ENCODE peak calls at places on chromosome 17, in eight cellular contexts. T is AG08395, R is HTR-8/SVneo, C is RWPE1, H is NCI-H524, U is NCI-H345, O is fibroblast of the aortic adventitia, P is A549. J is an unnamed sample.

GRCh38 chr17:43931062-43931571 is 11.2 kb downstream of the PPY start:
- DNase-seq in O (no peak), C (no peak), T (no peak), P (no peak), H (no peak), U (no peak), R (no peak), J (no peak)

GRCh38 chr17:28033972-28034714 is 8.3 kb upstream of the NLK start:
- DNase-seq in R (peak), P (no peak), H (no peak), C (peak), U (no peak), O (peak), T (peak), J (no peak)

GRCh38 chr17:19304209-19304608 is 58.3 kb downstream of the B9D1 start:
- DNase-seq in U (no peak), R (peak), O (peak), C (no peak), T (peak), H (no peak), P (no peak), J (no peak)

GRCh38 chr17:43855061-43855460 is 8.1 kb downstream of the CD300LG start:
- DNase-seq in T (no peak), H (no peak), P (no peak), C (no peak), U (no peak), R (no peak), O (no peak), J (no peak)

GRCh38 chr17:74245145-74245817 is 28.8 kb upstream of the DNAI2 start:
- DNase-seq in T (no peak), R (no peak), H (no peak), C (no peak), P (no peak), U (no peak), O (no peak), J (no peak)

GRCh38 chr17:28446716-28447395 is 26.6 kb upstream of the SLC13A2 start:
- DNase-seq in R (no peak), C (no peak), H (no peak), O (no peak), U (no peak), T (no peak), P (no peak), J (no peak)

GRCh38 chr17:79612468-79613194 is 1.8 kb upstream of the RBFOX3 start:
- DNase-seq in T (peak), C (peak), P (peak), H (peak), U (peak), R (peak), O (peak), J (peak)

GRCh38 chr17:48678141-48678971 is 44.0 kb downstream of the PRAC1 start:
- DNase-seq in P (peak), R (peak), T (peak), O (peak), U (peak), C (peak), H (peak), J (peak)